ENCODE peak calls at places on chromosomes 3 and 15, in five cellular contexts. J is tibial artery, Y is endodermal cell, O is endothelial cell of umbilical vein, H is A673. T is an unnamed sample. For H3K9me3 and H3K4me1, the result is how much of the 10 kb centered on the place peaks cover.

GRCh38 chr3:126347543-126348161 is 9.6 kb downstream of the KLF15 start:
- DNase-seq in J (peak), Y (peak), O (no peak), H (no peak), T (no peak)

GRCh38 chr15:38647683-38648082 is 83.1 kb upstream of the RASGRP1 start:
- DNase-seq in J (no peak), Y (no peak), O (peak), H (no peak), T (no peak)

GRCh38 chr3:150072576-150072975 is 101.9 kb upstream of the PFN2 start:
- DNase-seq in J (no peak), Y (no peak), O (no peak), H (no peak), T (no peak)

GRCh38 chr15:43877371-43877770 is 50.6 kb downstream of the WDR76 start:
- DNase-seq in J (no peak), Y (no peak), O (no peak), H (no peak), T (no peak)

GRCh38 chr3:50651445-50651844 is 23.3 kb upstream of the DOCK3 start:
- DNase-seq in J (no peak), Y (no peak), O (no peak), H (no peak), T (no peak)

GRCh38 chr3:189103208-189103607 is 68.6 kb upstream of the TPRG1 start:
- DNase-seq in J (no peak), Y (no peak), O (no peak), H (no peak), T (no peak)

GRCh38 chr15:98873441-98874218 is 134.0 kb downstream of the PGPEP1L start:
- DNase-seq in J (no peak), Y (no peak), O (no peak), H (peak), T (no peak)

GRCh38 chr15:87757084-87757483 is 499.5 kb downstream of the NTRK3 start:
- DNase-seq in J (no peak), Y (no peak), O (no peak), H (no peak), T (no peak)

GRCh38 chr15:88450125-88450798 is 16.9 kb downstream of the MRPL46 start:
- DNase-seq in J (no peak), Y (peak), O (peak), H (peak), T (peak)

GRCh38 chr3:106004137-106004600 is 135.4 kb upstream of the CBLB start:
- DNase-seq in J (no peak), Y (no peak), O (peak), H (no peak), T (no peak)

GRCh38 chr3:183455064-183455463 is 26.6 kb upstream of the MCF2L2 start:
- DNase-seq in J (no peak), Y (no peak), O (peak), H (no peak), T (no peak)

GRCh38 chr3:134362221-134362620 is 12.0 kb downstream of the AMOTL2 start:
- DNase-seq in J (no peak), Y (peak), O (no peak), H (no peak), T (no peak)

GRCh38 chr3:136048068-136048467 is 82.5 kb downstream of the PPP2R3A start:
- DNase-seq in J (no peak), Y (no peak), O (no peak), H (no peak), T (no peak)

GRCh38 chr3:41369838-41370237 is 170.5 kb downstream of the CTNNB1 start:
- DNase-seq in J (no peak), Y (no peak), O (peak), H (peak), T (no peak)

GRCh38 chr3:101849714-101850326 is 506 bp downstream of the NFKBIZ start:
- DNase-seq in J (peak), Y (peak), O (peak), H (peak), T (peak)

GRCh38 chr15:94269954-94270353 is 38.6 kb downstream of the MCTP2 start:
- DNase-seq in J (no peak), Y (no peak), O (no peak), H (no peak), T (no peak)

GRCh38 chr3:141239551-141240281 is 8.1 kb downstream of the PXYLP1 start:
- DNase-seq in J (no peak), Y (peak), O (no peak), H (no peak), T (no peak)

GRCh38 chr3:181326637-181327223 is 337.2 kb upstream of the DNAJC19 start:
- DNase-seq in J (no peak), Y (peak), O (peak), H (peak), T (no peak)

GRCh38 chr15:42108189-42108588 is 13.8 kb upstream of the PLA2G4D start:
- DNase-seq in J (no peak), Y (no peak), O (no peak), H (no peak), T (no peak)

GRCh38 chr3:33886015-33886414 is 87.6 kb downstream of the PDCD6IP start:
- DNase-seq in J (no peak), Y (no peak), O (no peak), H (no peak), T (no peak)

GRCh38 chr3:59886790-59887189 is 837.0 kb upstream of the CFAP20DC start:
- DNase-seq in J (no peak), Y (no peak), O (no peak), H (no peak), T (no peak)

GRCh38 chr3:149703474-149703873 is 45.6 kb upstream of the WWTR1 start:
- DNase-seq in J (peak), Y (no peak), O (no peak), H (no peak), T (no peak)

GRCh38 chr3:176147251-176147650 is 1050.0 kb downstream of the TBL1XR1 start:
- DNase-seq in J (no peak), Y (no peak), O (no peak), H (no peak), T (no peak)

GRCh38 chr3:193686665-193687506 is 93.9 kb downstream of the OPA1 start:
- DNase-seq in J (no peak), Y (no peak), O (no peak), H (no peak), T (no peak)

GRCh38 chr15:42092666-42093445 is 1.5 kb downstream of the PLA2G4D start:
- DNase-seq in J (no peak), Y (peak), O (no peak), H (no peak), T (no peak)

GRCh38 chr15:40964006-40964405 is 10.7 kb downstream of the CHAC1 start:
- DNase-seq in J (no peak), Y (no peak), O (no peak), H (no peak), T (no peak)

GRCh38 chr15:89003865-89004725 is 84.2 kb upstream of the ABHD2 start:
- DNase-seq in J (peak), Y (peak), O (peak), H (peak), T (no peak)

GRCh38 chr15:63600001-63600645 is 2.9 kb downstream of the FBXL22 start:
- DNase-seq in J (peak), Y (peak), O (no peak), H (peak), T (no peak)

GRCh38 chr3:25678581-25678980 is 13.9 kb upstream of the TOP2B start:
- DNase-seq in J (no peak), Y (no peak), O (no peak), H (no peak), T (no peak)

GRCh38 chr3:56829543-56829942 is 27.8 kb upstream of the ARHGEF3 start:
- DNase-seq in J (no peak), Y (no peak), O (no peak), H (no peak), T (no peak)

GRCh38 chr3:44076221-44076829 is 165.4 kb upstream of the TOPAZ1 start:
- DNase-seq in J (no peak), Y (peak), O (no peak), H (no peak), T (no peak)

GRCh38 chr15:78018968-78019644 is 58.4 kb downstream of the TBC1D2B start:
- DNase-seq in J (no peak), Y (no peak), O (no peak), H (no peak), T (no peak)

GRCh38 chr3:171363211-171363610 is 97.0 kb downstream of the TNIK start:
- DNase-seq in J (no peak), Y (no peak), O (no peak), H (peak), T (no peak)

GRCh38 chr3:130354430-130354829 is 9.0 kb downstream of the COL6A5 start:
- DNase-seq in J (no peak), Y (no peak), O (no peak), H (peak), T (no peak)

GRCh38 chr15:88699861-88700260 is 61.0 kb downstream of the ISG20 start:
- DNase-seq in J (no peak), Y (no peak), O (no peak), H (no peak), T (no peak)

GRCh38 chr15:80770356-80770705 is 8.8 kb upstream of the CEMIP start:
- DNase-seq in J (no peak), Y (no peak), O (no peak), H (peak), T (no peak)

GRCh38 chr3:103083848-103084631 is 649.2 kb downstream of the ZPLD1 start:
- DNase-seq in J (no peak), Y (no peak), O (no peak), H (no peak), T (no peak)

GRCh38 chr15:99100245-99101173 is 4.4 kb upstream of the SYNM start:
- DNase-seq in J (peak), Y (peak), O (peak), H (peak), T (peak)

GRCh38 chr15:26615927-26616302 is 157.0 kb downstream of the GABRB3 start:
- DNase-seq in J (no peak), Y (no peak), O (no peak), H (no peak), T (no peak)
- H3K9me3 ChIP-seq in J (under half), Y (under half), O (under half), H (half or more), T (under half)

DNA sequence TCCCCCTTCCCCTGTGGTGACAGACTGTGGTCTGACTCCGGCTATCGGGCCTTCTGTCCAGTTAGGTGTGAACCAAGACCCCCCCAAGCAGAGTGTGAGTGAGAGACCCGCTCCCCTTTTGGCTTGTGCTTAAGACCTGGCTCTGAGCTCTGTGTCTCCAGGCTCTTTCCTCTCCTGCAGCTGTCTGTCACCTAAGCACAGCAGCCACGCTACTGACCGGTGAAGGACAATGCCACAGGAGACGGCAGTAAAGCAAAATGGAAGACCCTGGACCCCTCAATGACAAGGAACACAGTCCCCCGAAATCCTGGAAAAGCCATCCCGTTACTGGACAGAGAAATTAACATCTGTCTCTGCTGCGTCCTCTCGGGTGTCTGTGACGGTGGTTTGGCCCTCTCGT is 53.8 kb downstream of the CHSY1 start:
- DNase-seq in J (no peak), Y (peak), O (no peak), H (no peak), T (no peak)
- H3K4me1 ChIP-seq in J (under half), Y (under half), O (under half), H (under half), T (under half)

GRCh38 chr15:25233766-25234350 is 205.0 kb downstream of the UBE3A start:
- DNase-seq in J (no peak), Y (no peak), O (no peak), H (no peak), T (no peak)
- H3K9me3 ChIP-seq in J (under half), Y (under half), O (under half), H (under half), T (under half)

GRCh38 chr3:112143689-112144088 is 10.6 kb upstream of the GCSAM start:
- DNase-seq in J (no peak), Y (no peak), O (no peak), H (no peak), T (no peak)
- H3K4me1 ChIP-seq in J (under half), Y (under half), O (under half), H (under half), T (under half)

GRCh38 chr3:31652296-31652695 is 119.6 kb downstream of the STT3B start:
- DNase-seq in J (no peak), Y (no peak), O (no peak), H (no peak), T (no peak)
- H3K9me3 ChIP-seq in J (under half), Y (half or more), O (under half), H (half or more), T (under half)

GRCh38 chr3:9088431-9089353 is 125.4 kb upstream of the RAD18 start:
- DNase-seq in J (peak), Y (peak), O (no peak), H (no peak), T (peak)

GRCh38 chr3:9091811-9092210 is 128.5 kb upstream of the RAD18 start:
- DNase-seq in J (no peak), Y (peak), O (no peak), H (no peak), T (no peak)

DNA sequence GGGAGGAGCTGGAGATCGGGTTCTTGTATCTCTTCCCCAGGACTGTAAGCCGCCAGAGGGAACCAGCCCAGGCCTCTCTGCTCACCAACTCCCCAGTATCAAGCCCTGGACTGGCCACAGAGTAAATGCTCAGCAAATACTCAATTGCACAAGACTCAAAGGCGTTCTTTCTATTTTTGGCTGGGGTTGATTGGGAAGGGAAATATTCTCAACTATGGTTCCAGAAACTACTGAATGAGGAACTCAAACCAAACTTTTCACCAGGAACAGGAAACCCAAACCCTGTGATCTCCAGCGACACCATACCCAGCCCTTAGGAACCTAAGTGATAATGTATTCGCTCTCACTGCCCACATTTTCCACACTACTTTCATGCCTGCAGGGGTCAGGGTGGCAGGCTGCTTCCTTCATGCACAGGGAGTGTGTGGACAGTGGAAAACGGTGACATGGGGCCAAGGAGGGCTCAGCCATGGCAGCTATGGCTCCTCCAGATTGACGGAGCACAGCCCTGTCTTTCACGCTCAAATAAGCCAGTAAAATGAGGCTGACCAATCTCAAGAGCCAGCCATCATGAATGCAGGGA is 124.7 kb upstream of the RAD18 start:
- DNase-seq in J (peak), Y (peak), O (no peak), H (no peak), T (no peak)
- H3K4me1 ChIP-seq in J (under half), Y (under half), O (under half), H (under half), T (under half)

DNA sequence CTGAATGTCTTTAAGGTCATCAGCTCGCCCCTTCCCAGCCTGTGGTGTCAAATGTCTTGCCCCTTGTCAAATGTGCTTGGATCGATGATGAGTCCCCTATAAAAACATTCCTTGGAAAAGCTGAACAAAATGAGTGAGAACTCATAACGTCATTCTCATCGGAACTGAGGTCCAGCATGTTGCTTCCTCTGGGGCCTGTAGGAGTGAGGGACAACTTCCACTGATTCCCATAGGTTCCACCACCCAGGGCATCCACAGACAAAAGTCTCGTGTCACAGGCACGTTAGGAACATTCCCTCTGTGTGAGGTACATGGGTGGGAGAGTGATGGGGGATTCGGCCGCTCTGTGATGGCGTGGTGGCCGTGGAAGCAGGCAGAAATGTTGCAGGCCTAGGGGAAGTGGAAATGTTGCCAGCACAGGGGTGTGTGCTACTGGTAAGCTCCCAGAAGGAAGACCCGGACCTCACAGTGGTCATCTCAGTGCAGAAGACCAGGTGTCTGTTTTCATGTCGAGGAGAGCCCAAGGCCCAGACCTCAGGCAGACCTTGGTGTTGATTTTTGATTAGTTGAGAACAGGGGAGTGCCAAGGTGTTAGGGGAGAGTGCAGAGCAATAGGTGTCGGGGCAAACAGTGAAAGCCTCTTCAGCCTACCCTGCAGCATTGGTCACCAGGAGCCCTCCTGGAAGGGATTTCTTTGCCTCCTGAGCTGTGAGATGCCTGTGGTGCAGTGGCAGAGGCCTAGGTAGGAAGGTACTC is 96.8 kb downstream of the SNRPN start:
- DNase-seq in J (no peak), Y (no peak), O (no peak), H (no peak), T (peak)
- H3K9me3 ChIP-seq in J (under half), Y (half or more), O (under half), H (half or more), T (half or more)

DNA sequence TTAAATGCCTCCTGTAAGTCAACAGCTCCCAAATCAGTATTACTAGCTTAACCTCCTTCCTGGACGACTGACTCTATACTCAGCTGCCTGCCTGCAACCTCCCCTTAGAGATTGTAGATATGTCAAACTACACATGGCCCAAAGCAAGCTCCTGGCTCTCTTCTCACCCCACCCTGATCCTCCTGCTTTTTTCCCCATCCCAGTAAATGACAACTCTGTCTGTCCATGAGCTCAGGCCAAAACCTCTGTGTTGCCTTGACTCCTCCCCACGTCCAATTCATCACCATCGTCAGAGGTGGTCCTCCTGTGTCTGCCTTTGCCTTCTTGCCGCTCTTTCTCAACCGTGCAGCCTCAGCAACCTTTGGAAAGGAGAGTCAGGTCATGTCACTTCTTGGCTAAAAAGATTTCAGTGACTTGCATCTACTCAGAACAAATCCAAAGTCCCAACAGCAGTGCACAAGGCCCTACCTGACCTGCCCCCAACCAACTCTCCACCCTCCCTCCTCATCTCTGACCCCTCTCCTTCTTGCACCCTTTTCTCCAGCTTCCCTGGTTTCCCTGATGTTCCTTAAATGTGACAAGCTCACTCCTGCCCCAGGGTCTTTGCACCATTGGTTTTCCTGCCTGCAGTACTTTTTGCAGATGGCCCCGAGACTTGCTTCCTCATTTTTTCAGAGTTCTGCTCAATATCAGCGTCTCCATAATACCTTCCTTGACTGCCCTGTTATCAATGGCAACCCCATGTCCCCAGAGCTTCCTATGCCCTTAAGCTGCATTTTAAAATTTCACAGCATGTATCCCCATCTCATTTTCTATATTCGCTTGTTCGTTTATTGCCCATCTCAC is 52.8 kb downstream of the LSM3 start:
- DNase-seq in J (no peak), Y (peak), O (no peak), H (no peak), T (no peak)
- H3K4me1 ChIP-seq in J (under half), Y (under half), O (under half), H (under half), T (under half)